ENCODE peak calls at places on chromosomes 7 and 10, in four cellular contexts. R is HCT116, U is body of pancreas, P is heart left ventricle. Z is an unnamed sample.

GRCh38 chr10:108783897-108784296 is 1139.4 kb downstream of the XPNPEP1 start:
- ATAC-seq in R (peak), U (no peak), P (no peak), Z (no peak)

GRCh38 chr7:121420976-121421375 is 24.9 kb upstream of the FAM3C start:
- ATAC-seq in R (peak), U (peak), P (no peak), Z (no peak)

GRCh38 chr7:99782012-99782953 is 1.7 kb downstream of the CYP3A4 start:
- ATAC-seq in R (no peak), U (no peak), P (no peak), Z (no peak)

GRCh38 chr7:142733271-142733670 is 16.0 kb upstream of the PRSS1 start:
- ATAC-seq in R (no peak), U (peak), P (no peak), Z (no peak)

GRCh38 chr7:132065193-132065972 is 509.0 kb upstream of the PODXL start:
- ATAC-seq in R (peak), U (peak), P (peak), Z (peak)

GRCh38 chr10:76411719-76412435 is 980.5 kb downstream of the LRMDA start:
- ATAC-seq in R (no peak), U (peak), P (no peak), Z (peak)

GRCh38 chr7:111560773-111561658 is 1.3 kb downstream of the IMMP2L start:
- ATAC-seq in R (peak), U (peak), P (no peak), Z (no peak)

GRCh38 chr10:121076760-121077159 is 225.6 kb downstream of the WDR11 start:
- ATAC-seq in R (no peak), U (no peak), P (peak), Z (peak)

GRCh38 chr7:149670288-149670687 is 103.1 kb downstream of the ZNF467 start:
- ATAC-seq in R (no peak), U (no peak), P (peak), Z (peak)

GRCh38 chr7:20198295-20198694 is 18.9 kb downstream of the MACC1 start:
- ATAC-seq in R (no peak), U (no peak), P (no peak), Z (no peak)

GRCh38 chr10:69567920-69568319 is 5.3 kb downstream of the NEUROG3 start:
- ATAC-seq in R (no peak), U (peak), P (no peak), Z (no peak)

GRCh38 chr10:13956826-13957225 is 370.1 kb downstream of the PRPF18 start:
- ATAC-seq in R (no peak), U (peak), P (peak), Z (peak)

GRCh38 chr7:4561775-4562174 is 120.3 kb upstream of the FOXK1 start:
- ATAC-seq in R (peak), U (no peak), P (no peak), Z (no peak)

DNA sequence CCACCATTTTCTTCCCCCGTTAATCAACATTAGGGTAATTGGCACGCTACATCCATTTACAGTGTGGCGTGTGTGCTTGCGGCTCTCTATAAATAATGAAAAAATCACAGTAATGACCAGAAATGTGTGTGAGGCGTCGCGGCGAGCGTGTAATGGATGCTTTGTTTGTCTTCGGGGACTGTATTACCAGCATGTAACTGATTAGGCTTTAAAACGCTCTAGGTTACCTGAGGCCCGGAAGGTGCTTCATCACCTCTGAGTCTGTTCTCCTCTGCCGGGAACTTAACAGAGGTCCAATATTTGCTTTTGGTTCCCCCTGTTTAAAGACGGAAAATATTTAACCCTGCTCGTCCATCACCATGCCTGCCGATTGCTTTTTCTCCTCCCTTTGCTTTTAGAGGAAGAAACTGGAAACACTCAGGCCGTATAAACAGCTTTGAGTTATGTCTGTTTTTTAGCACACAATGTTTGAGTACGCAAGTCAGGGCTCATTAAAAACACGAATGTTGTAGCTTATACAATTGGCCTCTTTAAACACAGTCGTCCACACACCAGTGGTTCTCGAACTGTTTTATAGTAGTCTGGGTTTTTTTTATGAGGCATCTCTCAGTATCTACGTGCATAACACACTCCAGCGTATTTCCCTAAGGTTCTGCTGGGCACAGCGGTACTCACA is 13.2 kb upstream of the CARD11 start:
- ATAC-seq in R (no peak), U (no peak), P (no peak), Z (no peak)
- H3K4me3 ChIP-seq in R (no peak), U (no peak), P (no peak), Z (no peak)

DNA sequence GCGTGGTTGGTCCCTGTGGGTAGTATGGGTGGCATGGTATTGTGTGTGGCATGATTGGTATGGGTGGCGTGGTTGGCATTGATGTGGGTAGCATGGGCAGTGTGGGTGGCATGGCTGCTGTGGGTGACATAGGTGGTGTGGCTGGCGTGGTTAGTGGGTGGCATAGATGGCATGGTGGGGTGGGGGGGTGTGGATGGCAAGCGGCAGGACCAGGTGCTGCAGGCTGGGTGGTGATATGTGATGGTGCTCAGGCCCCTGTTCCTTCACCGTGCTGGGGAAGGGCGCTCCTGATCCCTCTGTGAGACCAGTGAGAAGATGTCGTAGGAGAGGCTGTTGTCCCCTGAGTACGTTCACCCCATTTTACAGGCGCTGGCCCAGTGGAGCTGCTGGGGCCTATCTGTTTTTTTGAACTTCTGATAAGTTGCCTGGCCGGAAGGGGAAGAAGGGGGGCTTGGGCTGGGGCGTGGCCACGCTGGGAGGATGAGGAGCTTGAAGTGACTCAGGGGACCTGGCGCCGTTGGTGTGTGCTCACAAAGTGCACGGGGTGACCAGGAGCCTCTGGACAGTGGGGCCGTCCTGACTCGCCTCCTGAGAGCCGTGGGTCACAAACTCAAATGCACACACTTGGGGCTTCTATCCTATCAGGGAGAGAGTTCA is 17.5 kb downstream of the INPP5A start:
- ATAC-seq in R (no peak), U (no peak), P (no peak), Z (no peak)
- TF ChIP-seq POLR2A in R (no peak), U (no peak), P (no peak), Z (no peak)

GRCh38 chr10:101691081-101691480 is 3.9 kb downstream of the FBXW4 start:
- ATAC-seq in R (no peak), U (no peak), P (no peak), Z (no peak)
- H3K4me3 ChIP-seq in R (no peak), U (no peak), P (no peak), Z (no peak)

GRCh38 chr7:51311166-51311565 is 5.4 kb downstream of the COBL start:
- ATAC-seq in R (no peak), U (no peak), P (no peak), Z (no peak)

GRCh38 chr7:51308738-51309102 is 7.9 kb downstream of the COBL start:
- ATAC-seq in R (no peak), U (no peak), P (no peak), Z (no peak)

GRCh38 chr7:51310131-51310583 is 6.5 kb downstream of the COBL start:
- ATAC-seq in R (no peak), U (no peak), P (no peak), Z (no peak)

GRCh38 chr7:51307811-51308737 is 8.5 kb downstream of the COBL start:
- ATAC-seq in R (no peak), U (no peak), P (no peak), Z (no peak)

DNA sequence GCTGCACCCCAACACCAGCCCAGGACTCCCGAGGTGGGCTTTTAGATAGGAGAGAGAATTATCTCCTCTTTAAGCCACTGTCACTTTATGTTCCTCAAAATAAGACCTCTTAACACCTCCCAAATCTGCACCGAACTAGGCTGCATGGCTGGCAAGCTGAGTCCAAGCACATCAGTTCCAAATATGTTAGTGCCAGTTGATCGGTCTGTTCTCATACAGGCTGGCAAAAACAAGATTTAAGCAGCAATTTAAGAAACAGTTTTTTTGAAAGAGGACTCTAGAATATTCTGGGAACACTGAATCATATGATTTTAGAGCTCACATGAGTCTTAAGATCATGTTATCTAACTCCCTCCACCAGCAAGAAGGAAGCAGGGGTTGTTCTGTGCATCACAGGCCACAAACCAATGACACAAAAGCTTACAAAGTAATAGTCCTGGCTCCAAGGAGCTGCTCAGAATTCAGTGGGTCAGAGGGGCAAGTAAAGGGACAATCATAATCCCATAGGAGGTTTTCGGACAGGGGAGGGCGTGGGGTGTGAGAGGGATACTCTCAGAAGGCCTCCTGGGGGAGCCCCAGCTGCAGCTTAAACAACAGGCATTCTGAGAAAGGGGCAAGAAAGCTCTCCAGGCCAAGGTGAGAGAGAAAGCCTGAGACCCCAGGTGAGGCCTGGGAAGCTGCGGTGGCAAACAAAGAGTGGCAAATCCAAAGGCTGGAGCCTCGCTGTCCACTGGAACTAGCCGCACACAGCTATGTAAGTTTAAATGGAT is 7.1 kb downstream of the COBL start:
- ATAC-seq in R (peak), U (no peak), P (peak), Z (no peak)
- TF ChIP-seq POLR2A in R (no peak), U (no peak), P (no peak), Z (no peak)

GRCh38 chr7:151207315-151207714 is 3.0 kb downstream of the H2BK1 start:
- ATAC-seq in R (no peak), U (no peak), P (no peak), Z (no peak)
- H3K4me3 ChIP-seq in R (no peak), U (no peak), P (no peak), Z (no peak)